ENCODE peak calls at places on chromosomes 6 and 20, in four cellular contexts. Z, P, F and S are unnamed samples.

GRCh38 chr6:150924808-150925654 is 59.5 kb downstream of the MTHFD1L start:
- DNase-seq in Z (no peak), P (peak; percentile 35), F (no peak), S (peak; percentile 83)

GRCh38 chr20:9474835-9475413 is 39.5 kb upstream of the LAMP5 start:
- DNase-seq in Z (no peak), P (peak; percentile 53), F (no peak), S (peak; percentile 50)

GRCh38 chr6:49606696-49607390 is 29.8 kb downstream of the RHAG start:
- DNase-seq in Z (peak; percentile 32), P (peak; percentile 80), F (peak; percentile 58), S (peak; percentile 89)

GRCh38 chr6:128199461-128199860 is 298.6 kb upstream of the THEMIS start:
- DNase-seq in Z (no peak), P (no peak), F (no peak), S (no peak)

GRCh38 chr20:37821691-37822655 is 81.0 kb upstream of the VSTM2L start:
- DNase-seq in Z (no peak), P (peak; percentile 91), F (peak; percentile 81), S (peak; percentile 85)

GRCh38 chr6:54614499-54615195 is 231.9 kb upstream of the FAM83B start:
- DNase-seq in Z (no peak), P (no peak), F (peak; percentile 51), S (no peak)

GRCh38 chr20:62878244-62879030 is 16.8 kb upstream of the TCFL5 start:
- DNase-seq in Z (no peak), P (no peak), F (no peak), S (no peak)

GRCh38 chr6:168774381-168774780 is 333.4 kb downstream of the SMOC2 start:
- DNase-seq in Z (no peak), P (no peak), F (no peak), S (peak; percentile 35)

GRCh38 chr6:161496941-161497340 is 223.1 kb upstream of the AGPAT4 start:
- DNase-seq in Z (no peak), P (no peak), F (no peak), S (no peak)

GRCh38 chr6:79947191-79948173 is at the start of gene ELOVL4:
- DNase-seq in Z (peak; percentile 43), P (peak; percentile 74), F (peak; percentile 47), S (peak; percentile 74)

GRCh38 chr6:77467038-77467437 is 3.7 kb upstream of the HTR1B start:
- DNase-seq in Z (no peak), P (peak; percentile 13), F (no peak), S (no peak)

GRCh38 chr6:108597601-108598315 is 37.0 kb downstream of the FOXO3 start:
- DNase-seq in Z (no peak), P (peak; percentile 38), F (no peak), S (peak; percentile 54)

GRCh38 chr6:20755631-20756030 is 221.4 kb downstream of the CDKAL1 start:
- DNase-seq in Z (no peak), P (peak; percentile 28), F (peak; percentile 41), S (peak; percentile 56)

GRCh38 chr6:137571854-137572253 is 77.7 kb upstream of the OLIG3 start:
- DNase-seq in Z (no peak), P (peak; percentile 13), F (no peak), S (peak; percentile 32)

GRCh38 chr20:15849131-15849685 is 724.0 kb downstream of the KIF16B start:
- DNase-seq in Z (no peak), P (no peak), F (no peak), S (no peak)

GRCh38 chr6:20539387-20539786 is 5.1 kb downstream of the CDKAL1 start:
- DNase-seq in Z (no peak), P (no peak), F (no peak), S (no peak)

GRCh38 chr20:5933802-5934436 is 16.4 kb downstream of the TRMT6 start:
- DNase-seq in Z (peak; percentile 7), P (no peak), F (no peak), S (peak; percentile 14)

GRCh38 chr20:24588725-24589340 is 119.4 kb downstream of the SYNDIG1 start:
- DNase-seq in Z (no peak), P (no peak), F (no peak), S (no peak)

GRCh38 chr20:57996465-57996864 is 232.0 kb downstream of the ANKRD60 start:
- DNase-seq in Z (no peak), P (no peak), F (no peak), S (no peak)

GRCh38 chr20:46563170-46563847 is 12.9 kb upstream of the OCSTAMP start:
- DNase-seq in Z (no peak), P (no peak), F (no peak), S (no peak)
- H3K4me3 ChIP-seq in Z (peak overlapping the region; percentile 37), P (no peak overlapping the region), F (no peak overlapping the region), S (peak overlapping the region; percentile 41)

DNA sequence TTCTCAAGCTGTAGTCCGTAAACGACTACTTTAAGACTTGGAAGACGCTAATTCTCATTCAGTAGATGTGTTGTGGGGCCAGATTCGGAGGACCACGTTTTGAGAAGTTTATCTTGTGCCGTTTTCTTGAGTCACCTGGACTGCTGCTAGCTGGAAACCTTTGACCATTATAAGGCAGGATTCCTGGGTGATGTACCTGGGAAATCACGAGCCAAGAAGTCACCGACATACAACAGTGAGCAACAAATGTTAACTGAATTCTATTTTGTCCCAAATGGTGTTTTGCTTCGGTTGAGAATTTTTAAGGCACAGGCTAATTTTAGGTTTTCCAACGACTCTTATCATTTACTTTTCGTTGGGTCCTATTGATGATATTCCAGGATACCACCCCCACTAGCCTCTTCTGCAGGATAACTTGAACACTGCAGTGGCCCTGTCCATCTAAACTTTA is 93.3 kb upstream of the BTN3A2 start:
- DNase-seq in Z (no peak), P (no peak), F (no peak), S (no peak)
- H3K4me3 ChIP-seq in Z (peak overlapping the region; percentile 31), P (peak overlapping the region; percentile 68), F (peak overlapping the region; percentile 59), S (peak overlapping the region; percentile 56)

DNA sequence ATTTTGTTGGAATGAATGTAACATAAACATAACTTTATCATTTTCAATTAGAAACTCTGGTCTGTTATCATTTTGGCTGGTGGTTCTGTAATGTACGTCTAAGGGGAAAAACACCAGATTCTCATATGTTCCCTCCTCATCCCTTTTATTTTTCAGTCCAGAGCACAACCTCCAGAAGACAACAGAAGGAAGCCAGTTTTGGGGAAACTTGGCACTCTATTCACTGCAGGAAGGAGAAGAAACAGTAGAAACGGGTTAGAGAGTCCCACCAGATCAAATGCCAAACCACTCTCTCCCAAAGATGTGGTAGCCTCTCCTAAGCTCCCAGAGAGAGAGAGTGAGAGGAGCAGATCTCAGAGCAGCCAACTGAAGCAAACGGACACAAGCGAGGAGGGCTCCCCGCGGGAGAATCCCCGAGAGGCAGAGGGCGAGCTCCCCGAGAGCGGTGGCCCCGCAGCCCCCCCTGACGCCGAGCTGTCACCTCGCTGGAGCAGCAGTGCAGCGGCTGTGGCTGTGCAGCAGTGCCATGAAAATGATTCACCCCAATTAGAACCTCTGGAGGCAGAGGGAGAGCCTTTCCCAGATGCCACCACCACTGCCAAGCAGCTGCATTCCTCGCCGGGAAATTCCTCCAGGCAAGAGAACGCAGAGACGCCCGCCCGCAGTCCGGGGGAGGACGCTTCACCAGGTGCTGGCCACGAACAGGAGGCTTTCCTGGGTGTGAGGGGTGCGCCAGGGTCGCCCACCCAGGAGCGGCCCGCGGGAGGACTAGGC is 117.8 kb downstream of the RTN4IP1 start:
- DNase-seq in Z (no peak), P (no peak), F (no peak), S (peak; percentile 48)
- H3K4me3 ChIP-seq in Z (peak overlapping the region; percentile 68), P (peak overlapping the region; percentile 52), F (peak overlapping the region; percentile 77), S (peak overlapping the region; percentile 84)

GRCh38 chr20:64048402-64049044 is 916 bp downstream of the SOX18 start:
- DNase-seq in Z (no peak), P (no peak), F (no peak), S (no peak)
- H3K4me3 ChIP-seq in Z (peak overlapping the region; percentile 61), P (no peak overlapping the region), F (no peak overlapping the region), S (no peak overlapping the region)

DNA sequence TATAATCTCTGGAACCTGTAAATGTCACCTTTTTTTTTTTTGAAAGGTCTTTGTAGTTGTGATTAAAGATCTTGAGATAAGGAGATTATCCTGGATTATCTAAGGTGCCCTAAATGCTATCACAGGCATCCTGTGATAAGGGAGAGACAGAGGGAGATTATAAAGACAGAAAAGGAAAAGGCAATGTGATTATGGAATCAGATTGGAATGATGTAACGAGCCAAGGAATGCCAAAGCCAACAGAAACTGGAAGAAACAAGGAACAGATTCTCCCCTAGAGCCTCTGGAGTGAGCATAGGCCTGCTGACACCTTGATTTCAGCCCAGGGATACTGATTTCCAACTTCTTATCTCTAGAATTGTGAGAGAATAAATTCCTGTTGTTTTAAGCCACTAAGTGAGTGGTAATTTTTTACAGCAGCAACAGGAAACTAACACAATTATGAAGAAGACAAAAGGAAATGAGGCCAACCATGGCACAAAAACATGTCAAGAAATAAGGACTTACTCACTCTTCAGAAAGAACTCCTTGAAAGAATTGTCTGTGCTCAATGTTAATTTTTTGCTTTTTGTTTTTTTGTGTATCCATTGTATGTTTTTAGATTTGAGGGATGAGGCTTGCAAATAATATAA is 82.7 kb downstream of the CFAP61 start:
- DNase-seq in Z (no peak), P (no peak), F (no peak), S (no peak)
- H3K4me3 ChIP-seq in Z (no peak overlapping the region), P (no peak overlapping the region), F (no peak overlapping the region), S (no peak overlapping the region)

DNA sequence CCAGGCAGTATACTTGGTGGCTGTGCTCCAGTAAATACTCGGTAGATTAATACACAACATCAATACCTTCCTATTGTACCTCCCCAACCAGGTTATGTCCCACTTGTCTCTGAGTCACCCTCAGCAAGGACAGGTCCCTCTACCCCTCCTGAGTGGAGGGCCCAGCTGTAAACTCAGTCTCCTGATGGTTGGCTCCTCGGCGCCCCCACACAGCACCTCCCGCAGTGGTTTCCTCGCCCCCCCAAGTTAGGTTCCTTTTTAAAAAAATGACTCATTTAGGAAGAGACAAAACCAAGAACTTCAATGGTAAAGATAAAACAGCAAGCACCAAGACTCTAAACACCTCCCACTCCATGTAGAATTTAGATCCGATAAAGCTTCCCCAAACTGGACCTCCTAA is 83.6 kb downstream of the TRERF1 start:
- DNase-seq in Z (no peak), P (no peak), F (no peak), S (no peak)
- H3K4me3 ChIP-seq in Z (no peak overlapping the region), P (no peak overlapping the region), F (no peak overlapping the region), S (no peak overlapping the region)